ENCODE peak calls at places on chromosomes 12 and 14, in four cellular contexts. One of them, this sample, is unnamed.

GRCh38 chr12:89845356-89845755 is 136.7 kb upstream of the ATP2B1 start:
- DNase-seq in NCI-H774: no peak
- DNase-seq in right cardiac atrium: no peak
- DNase-seq in AG10803: no peak
- DNase-seq in this sample: no peak

GRCh38 chr12:106226884-106227640 is 20.8 kb downstream of the CKAP4 start:
- DNase-seq in NCI-H774: peak; percentile 56
- DNase-seq in right cardiac atrium: no peak
- DNase-seq in AG10803: peak; percentile 66
- DNase-seq in this sample: no peak

GRCh38 chr12:68331500-68331868 is 678 bp downstream of the MDM1 start:
- DNase-seq in NCI-H774: no peak
- DNase-seq in right cardiac atrium: no peak
- DNase-seq in AG10803: no peak
- DNase-seq in this sample: no peak

GRCh38 chr12:75784591-75784990 is 247.0 kb downstream of the PHLDA1 start:
- DNase-seq in NCI-H774: peak; percentile 89
- DNase-seq in right cardiac atrium: no peak
- DNase-seq in AG10803: no peak
- DNase-seq in this sample: peak; percentile 30

GRCh38 chr12:93783827-93784226 is 106.7 kb downstream of the CRADD start:
- DNase-seq in NCI-H774: no peak
- DNase-seq in right cardiac atrium: no peak
- DNase-seq in AG10803: no peak
- DNase-seq in this sample: no peak

GRCh38 chr12:130066742-130067141 is 95.5 kb upstream of the FZD10 start:
- DNase-seq in NCI-H774: no peak
- DNase-seq in right cardiac atrium: no peak
- DNase-seq in AG10803: no peak
- DNase-seq in this sample: no peak

GRCh38 chr12:109264943-109265650 is 44.0 kb downstream of the FOXN4 start:
- DNase-seq in NCI-H774: no peak
- DNase-seq in right cardiac atrium: no peak
- DNase-seq in AG10803: no peak
- DNase-seq in this sample: no peak

GRCh38 chr12:57621497-57622292 is 10.5 kb downstream of the ARHGEF25 start:
- DNase-seq in NCI-H774: peak; percentile 25
- DNase-seq in right cardiac atrium: peak; percentile 88
- DNase-seq in AG10803: peak; percentile 13
- DNase-seq in this sample: peak; percentile 64

GRCh38 chr14:105873870-105874512 is 347.6 kb downstream of the TMEM121 start:
- DNase-seq in NCI-H774: no peak
- DNase-seq in right cardiac atrium: no peak
- DNase-seq in AG10803: no peak
- DNase-seq in this sample: no peak

GRCh38 chr12:120761581-120761980 is 36.0 kb downstream of the ACADS start:
- DNase-seq in NCI-H774: no peak
- DNase-seq in right cardiac atrium: no peak
- DNase-seq in AG10803: peak; percentile 74
- DNase-seq in this sample: no peak

GRCh38 chr12:92472198-92472597 is 230.6 kb upstream of the PLEKHG7 start:
- DNase-seq in NCI-H774: no peak
- DNase-seq in right cardiac atrium: no peak
- DNase-seq in AG10803: no peak
- DNase-seq in this sample: no peak

GRCh38 chr14:79514700-79515099 is 696.6 kb downstream of the DIO2 start:
- DNase-seq in NCI-H774: no peak
- DNase-seq in right cardiac atrium: no peak
- DNase-seq in AG10803: peak; percentile 23
- DNase-seq in this sample: no peak

GRCh38 chr14:86915416-86915815 is 1077.6 kb downstream of the GALC start:
- DNase-seq in NCI-H774: no peak
- DNase-seq in right cardiac atrium: no peak
- DNase-seq in AG10803: peak; percentile 17
- DNase-seq in this sample: no peak

GRCh38 chr14:101922866-101923265 is 41.5 kb upstream of the DYNC1H1 start:
- DNase-seq in NCI-H774: no peak
- DNase-seq in right cardiac atrium: no peak
- DNase-seq in AG10803: no peak
- DNase-seq in this sample: no peak

GRCh38 chr12:98532687-98533304 is 17.4 kb downstream of the TMPO start:
- DNase-seq in NCI-H774: peak; percentile 20
- DNase-seq in right cardiac atrium: no peak
- DNase-seq in AG10803: peak; percentile 59
- DNase-seq in this sample: no peak

GRCh38 chr12:104360988-104361707 is 57.6 kb downstream of the EID3 start:
- DNase-seq in NCI-H774: no peak
- DNase-seq in right cardiac atrium: no peak
- DNase-seq in AG10803: no peak
- DNase-seq in this sample: no peak

GRCh38 chr12:73947627-73948026 is 590.0 kb upstream of the ATXN7L3B start:
- DNase-seq in NCI-H774: no peak
- DNase-seq in right cardiac atrium: no peak
- DNase-seq in AG10803: no peak
- DNase-seq in this sample: no peak

GRCh38 chr12:104414581-104415305 is 42.0 kb upstream of the CHST11 start:
- DNase-seq in NCI-H774: no peak
- DNase-seq in right cardiac atrium: no peak
- DNase-seq in AG10803: no peak
- DNase-seq in this sample: no peak

GRCh38 chr14:35742448-35742847 is 66.6 kb downstream of the RALGAPA1 start:
- DNase-seq in NCI-H774: no peak
- DNase-seq in right cardiac atrium: no peak
- DNase-seq in AG10803: no peak
- DNase-seq in this sample: no peak

GRCh38 chr14:75711134-75711795 is 50.2 kb downstream of the TTLL5 start:
- DNase-seq in NCI-H774: no peak
- DNase-seq in right cardiac atrium: no peak
- DNase-seq in AG10803: peak; percentile 71
- DNase-seq in this sample: no peak

GRCh38 chr14:68979722-68980552 is 835 bp upstream of the ACTN1 start:
- DNase-seq in NCI-H774: no peak
- DNase-seq in right cardiac atrium: peak; percentile 87
- DNase-seq in AG10803: peak; percentile 70
- DNase-seq in this sample: peak; percentile 50

GRCh38 chr14:104724407-104724980 is 465 bp downstream of the ADSS1 start:
- DNase-seq in NCI-H774: peak; percentile 21
- DNase-seq in right cardiac atrium: peak; percentile 91
- DNase-seq in AG10803: no peak
- DNase-seq in this sample: peak; percentile 83

GRCh38 chr14:91409991-91410401 is 7.6 kb downstream of the CCDC88C start:
- DNase-seq in NCI-H774: no peak
- DNase-seq in right cardiac atrium: no peak
- DNase-seq in AG10803: no peak
- DNase-seq in this sample: no peak

GRCh38 chr12:131347732-131348131 is 363.2 kb upstream of the SFSWAP start:
- DNase-seq in NCI-H774: no peak
- DNase-seq in right cardiac atrium: no peak
- DNase-seq in AG10803: no peak
- DNase-seq in this sample: no peak

GRCh38 chr12:46647034-46647433 is 178.8 kb downstream of the SLC38A4 start:
- DNase-seq in NCI-H774: no peak
- DNase-seq in right cardiac atrium: no peak
- DNase-seq in AG10803: no peak
- DNase-seq in this sample: no peak

GRCh38 chr14:96792581-96792980 is 4.6 kb upstream of the VRK1 start:
- DNase-seq in NCI-H774: no peak
- DNase-seq in right cardiac atrium: no peak
- DNase-seq in AG10803: no peak
- DNase-seq in this sample: no peak

GRCh38 chr12:110585231-110585799 is 2.2 kb upstream of the PPTC7 start:
- DNase-seq in NCI-H774: no peak
- DNase-seq in right cardiac atrium: no peak
- DNase-seq in AG10803: peak; percentile 65
- DNase-seq in this sample: no peak

GRCh38 chr14:44803239-44803905 is 158.4 kb downstream of the KLHL28 start:
- DNase-seq in NCI-H774: peak; percentile 47
- DNase-seq in right cardiac atrium: no peak
- DNase-seq in AG10803: peak; percentile 69
- DNase-seq in this sample: no peak

GRCh38 chr14:53929871-53930685 is 26.5 kb downstream of the BMP4 start:
- DNase-seq in NCI-H774: no peak
- DNase-seq in right cardiac atrium: no peak
- DNase-seq in AG10803: no peak
- DNase-seq in this sample: no peak

GRCh38 chr14:75372260-75372659 is 55.6 kb upstream of the JDP2 start:
- DNase-seq in NCI-H774: no peak
- DNase-seq in right cardiac atrium: peak; percentile 59
- DNase-seq in AG10803: no peak
- DNase-seq in this sample: no peak

GRCh38 chr12:39937119-39937518 is 168.8 kb downstream of the SLC2A13 start:
- DNase-seq in NCI-H774: no peak
- DNase-seq in right cardiac atrium: no peak
- DNase-seq in AG10803: no peak
- DNase-seq in this sample: no peak

GRCh38 chr12:47832263-47832933 is 12.7 kb upstream of the HDAC7 start:
- DNase-seq in NCI-H774: no peak
- DNase-seq in right cardiac atrium: peak; percentile 43
- DNase-seq in AG10803: no peak
- DNase-seq in this sample: no peak

GRCh38 chr14:95502381-95502950 is 14.0 kb downstream of the SYNE3 start:
- DNase-seq in NCI-H774: no peak
- DNase-seq in right cardiac atrium: no peak
- DNase-seq in AG10803: no peak
- DNase-seq in this sample: no peak

GRCh38 chr12:56286044-56286830 is 13.9 kb downstream of the CS start:
- DNase-seq in NCI-H774: no peak
- DNase-seq in right cardiac atrium: no peak
- DNase-seq in AG10803: no peak
- DNase-seq in this sample: no peak

GRCh38 chr12:3938042-3938544 is 64.9 kb upstream of the PARP11 start:
- DNase-seq in NCI-H774: no peak
- DNase-seq in right cardiac atrium: no peak
- DNase-seq in AG10803: no peak
- DNase-seq in this sample: no peak

GRCh38 chr14:29339491-29339890 is 572.9 kb downstream of the FOXG1 start:
- DNase-seq in NCI-H774: no peak
- DNase-seq in right cardiac atrium: no peak
- DNase-seq in AG10803: no peak
- DNase-seq in this sample: no peak

GRCh38 chr12:132056320-132056719 is 87.8 kb downstream of the DDX51 start:
- DNase-seq in NCI-H774: no peak
- DNase-seq in right cardiac atrium: no peak
- DNase-seq in AG10803: no peak
- DNase-seq in this sample: no peak

This sample was measured in left ventricle myocardium inferior.